ENCODE peak calls at places on chromosomes 11 and 22, in eight cellular contexts. K is PC-3, Y is Caco-2, A is foreskin fibroblast, H is hepatocyte, M is fibroblast of lung, L is astrocyte, E is adrenal gland. R is an unnamed sample.

GRCh38 chr11:71452354-71453020 is 516 bp upstream of the NADSYN1 start:
- DNase-seq in E (peak; percentile 59), Y (no peak), H (peak; percentile 57), A (peak; percentile 75), K (peak; percentile 67), M (peak; percentile 33), L (peak; percentile 18), R (peak; percentile 33)

GRCh38 chr11:71282581-71283351 is 30.4 kb upstream of the SHANK2 start:
- DNase-seq in K (peak; percentile 51), A (no peak), H (no peak), L (no peak), Y (peak; percentile 65), M (no peak), E (no peak), R (no peak)

GRCh38 chr11:126403658-126404057 is 48.2 kb downstream of the ST3GAL4 start:
- DNase-seq in E (no peak), A (peak; percentile 21), Y (no peak), H (no peak), L (no peak), M (peak; percentile 16), K (no peak), R (no peak)

GRCh38 chr22:19448739-19449421 is 1.4 kb upstream of the C22orf39 start:
- DNase-seq in Y (no peak), H (no peak), L (no peak), K (no peak), M (no peak), E (no peak), A (no peak), R (no peak)

GRCh38 chr22:32796865-32797573 is 4.5 kb upstream of the TIMP3 start:
- DNase-seq in Y (peak; percentile 63), M (peak; percentile 80), L (peak; percentile 66), E (no peak), K (peak; percentile 22), A (peak; percentile 90), H (peak; percentile 85), R (peak; percentile 81)

GRCh38 chr22:50165438-50166123 is 5.0 kb upstream of the PANX2 start:
- DNase-seq in M (no peak), L (no peak), A (no peak), H (no peak), K (no peak), E (no peak), Y (no peak), R (no peak)

GRCh38 chr11:104713366-104713765 is 184.9 kb downstream of the CASP12 start:
- DNase-seq in H (no peak), A (peak; percentile 59), M (peak; percentile 62), E (no peak), K (no peak), L (peak; percentile 63), Y (no peak), R (no peak)

GRCh38 chr22:46894081-46894671 is 131.7 kb downstream of the TBC1D22A start:
- DNase-seq in H (no peak), L (no peak), M (no peak), Y (no peak), A (peak; percentile 33), K (no peak), E (no peak), R (no peak)

GRCh38 chr11:114044042-114044871 is 15.3 kb upstream of the ZBTB16 start:
- DNase-seq in E (no peak), Y (no peak), A (peak; percentile 30), K (no peak), H (no peak), L (no peak), M (no peak), R (no peak)

GRCh38 chr11:12376259-12376971 is 956 bp upstream of the PARVA start:
- DNase-seq in H (peak; percentile 54), K (no peak), E (no peak), Y (no peak), M (peak; percentile 82), A (peak; percentile 73), L (peak; percentile 79), R (peak; percentile 84)

GRCh38 chr11:67644042-67644441 is 4.5 kb upstream of the TBX10 start:
- DNase-seq in M (no peak), A (peak; percentile 22), Y (peak; percentile 66), K (peak; percentile 39), E (no peak), H (peak; percentile 22), L (no peak), R (no peak)

GRCh38 chr22:44288951-44289350 is 23.8 kb downstream of the SHISAL1 start:
- DNase-seq in L (no peak), H (no peak), K (no peak), Y (no peak), E (no peak), A (no peak), M (no peak), R (no peak)

DNA sequence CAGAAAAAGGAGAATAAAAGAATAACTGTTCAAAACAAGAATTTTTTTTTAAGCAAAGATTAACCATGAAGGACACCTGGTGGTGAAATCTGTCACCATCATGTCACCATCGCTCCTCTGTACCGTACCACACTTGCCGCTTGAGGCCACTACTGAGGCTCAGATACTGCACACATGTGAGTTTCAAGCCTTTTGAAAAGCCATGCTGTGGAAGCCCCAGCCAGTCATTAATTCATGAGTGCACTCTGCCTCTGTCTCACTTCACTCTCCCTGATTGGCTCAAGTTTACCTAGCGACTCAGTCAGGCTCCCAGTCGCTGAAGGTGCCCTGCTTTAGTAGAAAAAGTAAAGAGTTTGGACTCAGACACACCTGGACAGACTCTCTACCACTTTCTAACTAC is 6.6 kb upstream of the MS4A12 start:
- DNase-seq in L (no peak), Y (peak; percentile 72), A (no peak), H (peak; percentile 51), E (no peak), K (peak; percentile 85), M (no peak), R (no peak)
- TF ChIP-seq CTCF in L (no peak), Y (peak; percentile 93), A (no peak), H (peak; percentile 44), E (peak; percentile 33), K (peak; percentile 97), M (no peak), R (no peak)

GRCh38 chr11:103528046-103528445 is 418.8 kb downstream of the DYNC2H1 start:
- DNase-seq in A (peak; percentile 13), L (no peak), M (no peak), H (no peak), E (no peak), Y (no peak), K (peak; percentile 51), R (no peak)

GRCh38 chr11:103529217-103529684 is 420.0 kb downstream of the DYNC2H1 start:
- DNase-seq in Y (no peak), H (peak; percentile 9), L (peak; percentile 81), E (peak; percentile 21), M (peak; percentile 88), A (peak; percentile 94), K (peak; percentile 96), R (peak; percentile 73)

GRCh38 chr11:103530257-103530656 is 421.0 kb downstream of the DYNC2H1 start:
- DNase-seq in A (peak; percentile 33), H (no peak), Y (no peak), L (peak; percentile 41), M (peak; percentile 54), E (no peak), K (no peak), R (no peak)

GRCh38 chr11:103525069-103525468 is 415.8 kb downstream of the DYNC2H1 start:
- DNase-seq in E (no peak), K (peak; percentile 92), H (no peak), Y (no peak), M (peak; percentile 90), A (peak; percentile 76), L (peak; percentile 88), R (peak; percentile 72)

GRCh38 chr11:103528596-103528995 is 419.4 kb downstream of the DYNC2H1 start:
- DNase-seq in L (peak; percentile 39), M (peak; percentile 47), H (no peak), E (no peak), A (peak; percentile 28), Y (no peak), K (no peak), R (no peak)
- H3K4me3 ChIP-seq in L (no peak overlapping the region), M (no peak overlapping the region), H (no peak overlapping the region), E (no peak overlapping the region), A (no peak overlapping the region), Y (no peak overlapping the region), K (no peak overlapping the region), R (no peak overlapping the region)

GRCh38 chr11:133911169-133911568 is 45.6 kb downstream of the IGSF9B start:
- DNase-seq in E (no peak), M (no peak), K (peak; percentile 7), A (no peak), H (no peak), Y (peak; percentile 32), L (no peak), R (no peak)
- TF ChIP-seq CTCF in E (no peak), M (no peak), K (peak; percentile 31), A (no peak), H (no peak), Y (peak; percentile 50), L (no peak), R (peak; percentile 4)

GRCh38 chr22:26901228-26901816 is 243.9 kb downstream of the MIAT start:
- DNase-seq in E (no peak), Y (no peak), K (no peak), L (no peak), M (no peak), H (no peak), A (no peak), R (no peak)

GRCh38 chr22:26904483-26904882 is 247.1 kb downstream of the MIAT start:
- DNase-seq in K (no peak), M (no peak), Y (no peak), E (no peak), L (no peak), H (no peak), A (no peak), R (no peak)

GRCh38 chr22:26902401-26903029 is 245.1 kb downstream of the MIAT start:
- DNase-seq in A (no peak), M (no peak), Y (no peak), L (no peak), K (no peak), H (no peak), E (no peak), R (no peak)

GRCh38 chr22:26905076-26905475 is 247.7 kb downstream of the MIAT start:
- DNase-seq in A (no peak), E (no peak), H (no peak), K (no peak), L (no peak), Y (no peak), M (no peak), R (no peak)

GRCh38 chr22:26903030-26903856 is 245.9 kb downstream of the MIAT start:
- DNase-seq in M (no peak), Y (peak; percentile 4), H (peak; percentile 46), K (no peak), L (no peak), E (no peak), A (no peak), R (no peak)
- H3K4me3 ChIP-seq in M (no peak overlapping the region), Y (no peak overlapping the region), H (no peak overlapping the region), K (no peak overlapping the region), L (no peak overlapping the region), E (no peak overlapping the region), A (no peak overlapping the region), R (no peak overlapping the region)

DNA sequence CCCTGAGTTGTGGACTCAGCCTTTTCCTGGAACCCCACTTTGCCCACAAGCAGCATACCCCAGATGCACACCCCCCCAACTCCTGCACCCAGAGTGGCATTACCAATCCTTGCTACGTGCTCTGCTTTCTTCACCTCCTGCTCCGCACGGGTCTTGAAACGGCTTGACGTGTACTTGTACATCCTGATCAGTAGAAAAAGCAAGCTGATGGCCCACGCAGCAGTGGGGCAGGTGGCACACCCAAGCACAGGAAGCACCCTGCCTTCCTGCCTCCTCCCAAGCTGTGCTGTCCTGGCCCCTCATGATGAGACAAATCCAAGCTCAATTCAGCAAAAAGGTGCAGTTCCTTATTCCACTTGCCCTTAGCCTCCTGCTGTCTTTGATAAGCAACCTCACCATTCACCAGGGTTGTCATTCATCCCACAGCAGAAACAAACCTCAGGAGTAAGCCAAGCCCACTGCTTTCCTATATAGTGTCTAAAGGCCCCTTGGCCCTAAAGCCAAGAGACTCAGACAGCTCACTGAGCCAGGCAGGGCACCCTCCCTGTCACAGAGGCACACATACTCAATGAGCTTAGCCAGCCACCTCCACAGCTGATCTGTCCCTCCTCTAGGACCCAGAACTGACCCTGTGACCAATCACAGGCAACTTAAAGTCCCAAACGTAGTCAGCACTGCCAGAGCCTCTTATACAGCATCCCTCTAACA is 27.8 kb downstream of the MORC2 start:
- DNase-seq in L (no peak), H (no peak), K (no peak), M (no peak), Y (no peak), E (no peak), A (no peak), R (no peak)
- TF ChIP-seq CTCF in L (no peak), H (no peak), K (no peak), M (no peak), Y (no peak), E (no peak), A (no peak), R (no peak)